ENCODE peak calls at places on chromosomes 2 and 18, in eight cellular contexts. T is transverse colon, G is body of pancreas, L is spleen, X is adrenal gland, N is stomach, W is breast epithelium, O is heart left ventricle. Z is an unnamed sample.

GRCh38 chr2:180291060-180291459 is 284.0 kb upstream of the CWC22 start:
- DNase-seq in L (no peak), O (no peak), N (no peak), G (no peak), X (no peak), W (no peak), T (no peak), Z (no peak)

GRCh38 chr2:185745864-185746859 is 7.6 kb downstream of the FSIP2 start:
- DNase-seq in T (no peak), X (no peak), N (no peak), O (no peak), G (no peak), W (no peak), L (no peak), Z (no peak)

GRCh38 chr2:57460875-57461274 is 585.7 kb upstream of the VRK2 start:
- DNase-seq in G (no peak), T (no peak), O (no peak), N (no peak), L (no peak), W (no peak), X (no peak), Z (no peak)

GRCh38 chr2:74845991-74846390 is 12.1 kb downstream of the HK2 start:
- DNase-seq in W (no peak), L (no peak), T (no peak), G (no peak), N (no peak), X (no peak), O (no peak), Z (no peak)

GRCh38 chr2:10810175-10811161 is 2.1 kb downstream of the PDIA6 start:
- DNase-seq in W (no peak), X (no peak), T (no peak), O (no peak), L (no peak), G (no peak), N (no peak), Z (peak; percentile 11)

GRCh38 chr2:10375570-10376266 is 72.4 kb downstream of the ODC1 start:
- DNase-seq in G (no peak), N (no peak), T (no peak), X (no peak), L (no peak), O (no peak), W (no peak), Z (no peak)

GRCh38 chr2:107633580-107634147 is 193.0 kb upstream of the RGPD4 start:
- DNase-seq in T (no peak), O (no peak), G (no peak), X (no peak), W (no peak), N (no peak), L (no peak), Z (no peak)

GRCh38 chr2:15938803-15939555 is 1.4 kb upstream of the MYCN start:
- DNase-seq in G (no peak), T (no peak), X (no peak), W (no peak), N (no peak), L (no peak), O (no peak), Z (no peak)

GRCh38 chr18:23578891-23579653 is 7.2 kb downstream of the NPC1 start:
- DNase-seq in W (no peak), O (no peak), X (no peak), L (no peak), G (no peak), T (no peak), N (no peak), Z (no peak)

GRCh38 chr18:23584019-23584970 is 2.0 kb downstream of the NPC1 start:
- DNase-seq in T (no peak), O (no peak), L (no peak), N (no peak), X (no peak), G (no peak), W (no peak), Z (no peak)

GRCh38 chr18:23578067-23578705 is 8.1 kb downstream of the NPC1 start:
- DNase-seq in X (no peak), O (no peak), N (no peak), G (no peak), W (no peak), L (no peak), T (no peak), Z (no peak)

GRCh38 chr18:23583071-23583865 is 3.0 kb downstream of the NPC1 start:
- DNase-seq in N (no peak), T (no peak), G (no peak), X (no peak), L (no peak), W (no peak), O (no peak), Z (no peak)

GRCh38 chr18:23580677-23581367 is 5.5 kb downstream of the NPC1 start:
- DNase-seq in T (peak; percentile 51), G (no peak), X (no peak), N (peak; percentile 35), O (no peak), L (no peak), W (no peak), Z (no peak)
- H3K4me3 ChIP-seq in T (no peak overlapping the region), G (no peak overlapping the region), X (no peak overlapping the region), N (no peak overlapping the region), O (no peak overlapping the region), L (no peak overlapping the region), W (no peak overlapping the region), Z (no peak overlapping the region)

DNA sequence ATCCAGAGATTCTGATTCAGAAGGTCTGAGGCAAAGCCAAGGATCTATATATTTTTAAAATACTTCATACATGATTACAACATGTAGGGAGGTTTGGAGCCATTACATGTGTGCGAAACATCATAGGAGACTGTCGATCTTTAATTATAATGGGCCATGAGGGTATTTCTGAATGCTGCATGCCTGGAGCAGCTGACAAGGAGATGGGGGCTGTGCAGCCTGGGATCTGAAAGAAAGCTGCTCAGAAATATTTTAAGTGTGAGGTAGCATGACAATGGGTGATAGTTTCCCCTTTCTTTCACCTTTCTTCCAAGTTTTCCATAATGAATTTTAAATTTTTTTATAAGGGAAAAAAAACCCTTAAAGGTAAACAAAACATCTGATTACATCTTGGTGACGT is 102.0 kb upstream of the DNMT3A start:
- DNase-seq in N (no peak), X (no peak), T (no peak), G (no peak), L (no peak), W (no peak), O (no peak), Z (no peak)
- H3K4me1 ChIP-seq in N (peaks cover 15% of the 10 kb centered on the region), X (no peaks in the 10 kb centered on the region), T (no peaks in the 10 kb centered on the region), G (peaks cover 28% of the 10 kb centered on the region), L (no peaks in the 10 kb centered on the region), W (no peaks in the 10 kb centered on the region), O (no peaks in the 10 kb centered on the region), Z (no peaks in the 10 kb centered on the region)

GRCh38 chr2:39516347-39517101 is 79.4 kb upstream of the MAP4K3 start:
- DNase-seq in L (no peak), G (peak; percentile 71), W (no peak), X (peak; percentile 60), O (peak; percentile 75), N (peak; percentile 47), T (peak; percentile 29), Z (peak; percentile 92)
- TF ChIP-seq POLR2A in L (no peak), G (no peak), W (no peak), X (no peak), O (no peak), N (no peak), T (no peak), Z (no peak)

GRCh38 chr2:219254590-219255219 is 987 bp upstream of the TUBA4A start:
- DNase-seq in O (no peak), N (no peak), W (no peak), G (no peak), L (no peak), X (peak; percentile 69), T (no peak), Z (no peak)
- H3K4me3 ChIP-seq in O (peak overlapping the region; percentile 54), N (peak overlapping the region; percentile 73), W (peak overlapping the region; percentile 55), G (peak overlapping the region; percentile 67), L (peak overlapping the region; percentile 91), X (peak overlapping the region; percentile 44), T (peak overlapping the region; percentile 49), Z (peak overlapping the region; percentile 60)

Z was measured in sigmoid colon.